ENCODE peak calls at places on chromosomes 1 and 21, in six cellular contexts. G, N, U, C, T and Q are unnamed samples.

GRCh38 chr1:6028042-6028895 is 17.4 kb upstream of the KCNAB2 start:
- DNase-seq in U (no peak), G (peak; percentile 39), N (no peak), T (peak; percentile 68), C (no peak), Q (peak; percentile 74)

GRCh38 chr1:15684042-15684461 is at the start of gene PLEKHM2:
- DNase-seq in G (peak; percentile 35), U (no peak), T (peak; percentile 69), N (no peak), C (peak; percentile 56), Q (peak; percentile 44)

GRCh38 chr21:24852610-24853195 is 754.6 kb downstream of the MRPL39 start:
- DNase-seq in C (no peak), N (no peak), T (no peak), U (no peak), G (no peak), Q (no peak)

GRCh38 chr1:6490181-6491075 is 1.0 kb downstream of the PLEKHG5 start:
- DNase-seq in C (peak; percentile 62), U (no peak), G (peak; percentile 45), T (peak; percentile 86), N (peak; percentile 88), Q (no peak)

GRCh38 chr1:10857689-10858088 is 61.2 kb upstream of the CASZ1 start:
- DNase-seq in G (no peak), C (no peak), N (no peak), U (no peak), T (no peak), Q (no peak)

GRCh38 chr1:225504776-225505175 is 76.9 kb upstream of the LBR start:
- DNase-seq in U (no peak), N (no peak), C (no peak), T (no peak), G (no peak), Q (no peak)

GRCh38 chr1:24898152-24898908 is 31.7 kb downstream of the RUNX3 start:
- DNase-seq in T (peak; percentile 54), N (peak; percentile 85), U (peak; percentile 56), C (no peak), G (peak; percentile 37), Q (peak; percentile 35)

GRCh38 chr1:51627672-51628071 is 10.8 kb downstream of the OSBPL9 start:
- DNase-seq in C (no peak), N (no peak), G (no peak), U (no peak), T (peak; percentile 71), Q (no peak)

GRCh38 chr21:31426235-31426797 is 82.3 kb upstream of the TIAM1 start:
- DNase-seq in U (no peak), G (no peak), T (no peak), N (no peak), C (no peak), Q (no peak)

GRCh38 chr1:64295136-64295535 is 91.7 kb downstream of the UBE2U start:
- DNase-seq in T (no peak), N (no peak), U (no peak), C (no peak), G (no peak), Q (no peak)

GRCh38 chr1:111192643-111193519 is 7.6 kb downstream of the DENND2D start:
- DNase-seq in C (no peak), U (no peak), G (no peak), N (no peak), T (no peak), Q (no peak)

GRCh38 chr1:196178083-196178635 is 430.1 kb downstream of the KCNT2 start:
- DNase-seq in U (no peak), T (no peak), C (no peak), G (no peak), N (no peak), Q (no peak)

GRCh38 chr1:53893999-53894636 is at the start of gene DIO1:
- DNase-seq in C (no peak), G (no peak), U (no peak), N (peak; percentile 61), T (no peak), Q (no peak)

GRCh38 chr1:32465541-32466002 is 700 bp downstream of the ZBTB8B start:
- DNase-seq in C (no peak), T (no peak), N (no peak), G (no peak), U (no peak), Q (no peak)

GRCh38 chr1:101996830-101997485 is at the start of gene OLFM3:
- DNase-seq in G (no peak), N (peak; percentile 87), C (no peak), U (no peak), T (no peak), Q (no peak)

GRCh38 chr21:43365611-43366426 is 61.1 kb downstream of the SIK1 start:
- DNase-seq in T (no peak), C (no peak), U (no peak), N (no peak), G (no peak), Q (no peak)

GRCh38 chr1:97304366-97304765 is 582.8 kb downstream of the PTBP2 start:
- DNase-seq in G (no peak), T (no peak), N (no peak), C (no peak), U (no peak), Q (no peak)

GRCh38 chr1:9728451-9729295 is 77.1 kb downstream of the PIK3CD start:
- DNase-seq in G (peak; percentile 68), U (no peak), C (no peak), N (no peak), T (no peak), Q (no peak)

GRCh38 chr1:235588156-235588555 is 61.4 kb downstream of the GNG4 start:
- DNase-seq in U (no peak), G (no peak), N (no peak), T (no peak), C (no peak), Q (no peak)

GRCh38 chr1:213070399-213070798 is 19.4 kb downstream of the RPS6KC1 start:
- DNase-seq in G (no peak), T (peak; percentile 59), U (no peak), N (no peak), C (no peak), Q (peak; percentile 38)

GRCh38 chr1:203089651-203090045 is 3.8 kb upstream of the MYOG start:
- DNase-seq in U (no peak), N (peak; percentile 33), T (no peak), C (no peak), G (no peak), Q (no peak)

GRCh38 chr1:156859523-156860112 is 701 bp upstream of the INSRR start:
- DNase-seq in U (no peak), T (no peak), N (peak; percentile 53), G (peak; percentile 5), C (no peak), Q (no peak)

GRCh38 chr1:223846668-223847007 is 891 bp upstream of the TP53BP2 start:
- DNase-seq in C (peak; percentile 39), U (no peak), T (no peak), G (no peak), N (no peak), Q (peak; percentile 6)

GRCh38 chr21:42499430-42500106 is 3.5 kb upstream of the RSPH1 start:
- DNase-seq in G (no peak), N (no peak), T (no peak), U (no peak), C (no peak), Q (no peak)

GRCh38 chr1:169692766-169693460 is 18.5 kb downstream of the SELL start:
- DNase-seq in C (no peak), G (no peak), N (no peak), T (no peak), U (no peak), Q (no peak)

GRCh38 chr1:169933999-169934725 is 40.5 kb upstream of the SCYL3 start:
- DNase-seq in G (no peak), C (no peak), U (no peak), N (no peak), T (no peak), Q (no peak)

GRCh38 chr1:7827134-7827955 is 25.5 kb downstream of the UTS2 start:
- DNase-seq in G (peak; percentile 39), T (no peak), U (no peak), C (no peak), N (no peak), Q (no peak)

GRCh38 chr1:223810586-223810985 is 35.2 kb downstream of the TP53BP2 start:
- DNase-seq in C (no peak), T (no peak), N (no peak), G (no peak), U (no peak), Q (no peak)